ENCODE peak calls at places on chromosomes 1 and 21, in nine cellular contexts. One of them, this sample, is unnamed.

GRCh38 chr1:93638981-93639380 is 42.7 kb downstream of the BCAR3 start:
- DNase-seq in K562: no peak
- DNase-seq in AG10803: no peak
- DNase-seq in tibial nerve: no peak
- DNase-seq in foreskin fibroblast: no peak
- DNase-seq in CD8-positive, alpha-beta T cell: no peak
- DNase-seq in cardiac fibroblast: no peak
- DNase-seq in fibroblast of lung: no peak
- DNase-seq in psoas muscle: no peak
- DNase-seq in this sample: no peak

GRCh38 chr1:77438239-77438913 is 156.6 kb downstream of the AK5 start:
- DNase-seq in K562: no peak
- DNase-seq in AG10803: peak; percentile 85
- DNase-seq in tibial nerve: no peak
- DNase-seq in foreskin fibroblast: no peak
- DNase-seq in CD8-positive, alpha-beta T cell: no peak
- DNase-seq in cardiac fibroblast: peak; percentile 89
- DNase-seq in fibroblast of lung: peak; percentile 86
- DNase-seq in psoas muscle: no peak
- DNase-seq in this sample: no peak

GRCh38 chr1:238833919-238834318 is 552.4 kb upstream of the CHRM3 start:
- DNase-seq in K562: no peak
- DNase-seq in AG10803: no peak
- DNase-seq in tibial nerve: no peak
- DNase-seq in foreskin fibroblast: no peak
- DNase-seq in CD8-positive, alpha-beta T cell: no peak
- DNase-seq in cardiac fibroblast: no peak
- DNase-seq in fibroblast of lung: no peak
- DNase-seq in psoas muscle: no peak
- DNase-seq in this sample: no peak

GRCh38 chr1:1943834-1944570 is 24.9 kb upstream of the TMEM52 start:
- DNase-seq in K562: peak; percentile 74
- DNase-seq in AG10803: peak; percentile 13
- DNase-seq in tibial nerve: no peak
- DNase-seq in foreskin fibroblast: peak; percentile 23
- DNase-seq in CD8-positive, alpha-beta T cell: peak; percentile 57
- DNase-seq in cardiac fibroblast: peak; percentile 35
- DNase-seq in fibroblast of lung: peak; percentile 4
- DNase-seq in psoas muscle: peak; percentile 76
- DNase-seq in this sample: peak; percentile 63

GRCh38 chr1:12587981-12588620 is 29.9 kb downstream of the DHRS3 start:
- DNase-seq in K562: no peak
- DNase-seq in AG10803: no peak
- DNase-seq in tibial nerve: no peak
- DNase-seq in foreskin fibroblast: no peak
- DNase-seq in CD8-positive, alpha-beta T cell: no peak
- DNase-seq in cardiac fibroblast: no peak
- DNase-seq in fibroblast of lung: no peak
- DNase-seq in psoas muscle: no peak
- DNase-seq in this sample: no peak

GRCh38 chr1:64536217-64536835 is 66.4 kb downstream of the CACHD1 start:
- DNase-seq in K562: no peak
- DNase-seq in AG10803: peak; percentile 54
- DNase-seq in tibial nerve: no peak
- DNase-seq in foreskin fibroblast: no peak
- DNase-seq in CD8-positive, alpha-beta T cell: no peak
- DNase-seq in cardiac fibroblast: no peak
- DNase-seq in fibroblast of lung: no peak
- DNase-seq in psoas muscle: no peak
- DNase-seq in this sample: no peak

GRCh38 chr21:29321908-29322569 is 23.3 kb downstream of the BACH1 start:
- DNase-seq in K562: no peak
- DNase-seq in AG10803: no peak
- DNase-seq in tibial nerve: no peak
- DNase-seq in foreskin fibroblast: no peak
- DNase-seq in CD8-positive, alpha-beta T cell: no peak
- DNase-seq in cardiac fibroblast: no peak
- DNase-seq in fibroblast of lung: no peak
- DNase-seq in psoas muscle: no peak
- DNase-seq in this sample: no peak

GRCh38 chr1:159421821-159422220 is 10.2 kb upstream of the OR10J4 start:
- DNase-seq in K562: no peak
- DNase-seq in AG10803: no peak
- DNase-seq in tibial nerve: no peak
- DNase-seq in foreskin fibroblast: no peak
- DNase-seq in CD8-positive, alpha-beta T cell: no peak
- DNase-seq in cardiac fibroblast: no peak
- DNase-seq in fibroblast of lung: no peak
- DNase-seq in psoas muscle: no peak
- DNase-seq in this sample: no peak

GRCh38 chr1:201896951-201897391 is 8.3 kb downstream of the SHISA4 start:
- DNase-seq in K562: no peak
- DNase-seq in AG10803: peak; percentile 80
- DNase-seq in tibial nerve: no peak
- DNase-seq in foreskin fibroblast: peak; percentile 77
- DNase-seq in CD8-positive, alpha-beta T cell: no peak
- DNase-seq in cardiac fibroblast: peak; percentile 22
- DNase-seq in fibroblast of lung: peak; percentile 70
- DNase-seq in psoas muscle: peak; percentile 76
- DNase-seq in this sample: no peak

GRCh38 chr1:150971583-150972416 is 2.8 kb downstream of the CERS2 start:
- DNase-seq in K562: peak; percentile 71
- DNase-seq in AG10803: no peak
- DNase-seq in tibial nerve: no peak
- DNase-seq in foreskin fibroblast: no peak
- DNase-seq in CD8-positive, alpha-beta T cell: no peak
- DNase-seq in cardiac fibroblast: no peak
- DNase-seq in fibroblast of lung: peak; percentile 24
- DNase-seq in psoas muscle: no peak
- DNase-seq in this sample: no peak
- TF ChIP-seq CTCF in K562: peak; percentile 46
- TF ChIP-seq CTCF in AG10803: peak; percentile 3
- TF ChIP-seq CTCF in tibial nerve: no peak
- TF ChIP-seq CTCF in foreskin fibroblast: peak; percentile 6
- TF ChIP-seq CTCF in CD8-positive, alpha-beta T cell: peak; percentile 15
- TF ChIP-seq CTCF in cardiac fibroblast: peak; percentile 27
- TF ChIP-seq CTCF in fibroblast of lung: peak; percentile 4
- TF ChIP-seq CTCF in psoas muscle: no peak
- TF ChIP-seq CTCF in this sample: no peak

DNA sequence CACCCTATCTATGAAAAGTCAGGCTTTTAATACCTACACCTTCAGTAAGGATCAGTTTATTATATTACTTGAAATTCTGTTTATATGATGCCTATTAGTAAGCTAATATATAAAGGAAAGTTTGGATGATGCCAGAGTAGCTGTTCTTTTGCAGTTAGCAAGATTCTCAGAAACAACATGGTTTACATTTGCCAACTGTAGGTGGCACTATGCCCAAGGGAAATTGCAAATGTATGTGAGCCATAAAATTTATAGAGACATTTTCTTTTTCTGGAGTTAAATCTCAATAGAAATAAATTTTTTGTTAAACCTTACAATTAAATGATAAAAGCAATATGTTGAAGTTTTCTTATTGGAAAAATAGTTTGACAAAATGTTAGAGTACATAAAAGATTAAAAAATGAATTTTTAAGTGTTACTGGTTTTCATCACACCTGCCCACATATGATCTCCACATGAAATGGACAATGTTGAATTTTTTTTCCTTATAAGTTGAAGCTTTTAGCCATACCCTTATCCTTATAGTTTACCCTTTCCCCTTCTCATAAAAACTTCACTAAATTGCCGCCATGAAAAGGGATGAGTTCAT is 32.1 kb upstream of the EPHX4 start:
- DNase-seq in K562: peak; percentile 43
- DNase-seq in AG10803: peak; percentile 52
- DNase-seq in tibial nerve: no peak
- DNase-seq in foreskin fibroblast: peak; percentile 44
- DNase-seq in CD8-positive, alpha-beta T cell: peak; percentile 41
- DNase-seq in cardiac fibroblast: peak; percentile 73
- DNase-seq in fibroblast of lung: peak; percentile 77
- DNase-seq in psoas muscle: no peak
- DNase-seq in this sample: no peak
- TF ChIP-seq CTCF in K562: peak; percentile 28
- TF ChIP-seq CTCF in AG10803: peak; percentile 59
- TF ChIP-seq CTCF in tibial nerve: peak; percentile 29
- TF ChIP-seq CTCF in foreskin fibroblast: peak; percentile 44
- TF ChIP-seq CTCF in CD8-positive, alpha-beta T cell: peak; percentile 90
- TF ChIP-seq CTCF in cardiac fibroblast: peak; percentile 53
- TF ChIP-seq CTCF in fibroblast of lung: peak; percentile 39
- TF ChIP-seq CTCF in psoas muscle: peak; percentile 24
- TF ChIP-seq CTCF in this sample: no peak

GRCh38 chr1:46546210-46546609 is 5.2 kb downstream of the KNCN start:
- DNase-seq in K562: no peak
- DNase-seq in AG10803: no peak
- DNase-seq in tibial nerve: no peak
- DNase-seq in foreskin fibroblast: no peak
- DNase-seq in CD8-positive, alpha-beta T cell: no peak
- DNase-seq in cardiac fibroblast: no peak
- DNase-seq in fibroblast of lung: no peak
- DNase-seq in psoas muscle: no peak
- DNase-seq in this sample: no peak

GRCh38 chr1:46545784-46546183 is 5.7 kb downstream of the KNCN start:
- DNase-seq in K562: peak; percentile 57
- DNase-seq in AG10803: no peak
- DNase-seq in tibial nerve: no peak
- DNase-seq in foreskin fibroblast: no peak
- DNase-seq in CD8-positive, alpha-beta T cell: no peak
- DNase-seq in cardiac fibroblast: no peak
- DNase-seq in fibroblast of lung: no peak
- DNase-seq in psoas muscle: peak; percentile 34
- DNase-seq in this sample: no peak

GRCh38 chr1:46543761-46544560 is 7.5 kb downstream of the KNCN start:
- DNase-seq in K562: no peak
- DNase-seq in AG10803: no peak
- DNase-seq in tibial nerve: no peak
- DNase-seq in foreskin fibroblast: no peak
- DNase-seq in CD8-positive, alpha-beta T cell: no peak
- DNase-seq in cardiac fibroblast: no peak
- DNase-seq in fibroblast of lung: no peak
- DNase-seq in psoas muscle: peak; percentile 32
- DNase-seq in this sample: no peak

GRCh38 chr1:46543382-46543760 is 8.1 kb downstream of the KNCN start:
- DNase-seq in K562: no peak
- DNase-seq in AG10803: no peak
- DNase-seq in tibial nerve: no peak
- DNase-seq in foreskin fibroblast: no peak
- DNase-seq in CD8-positive, alpha-beta T cell: no peak
- DNase-seq in cardiac fibroblast: no peak
- DNase-seq in fibroblast of lung: no peak
- DNase-seq in psoas muscle: no peak
- DNase-seq in this sample: no peak

GRCh38 chr1:46544561-46545240 is 6.7 kb downstream of the KNCN start:
- DNase-seq in K562: peak; percentile 96
- DNase-seq in AG10803: no peak
- DNase-seq in tibial nerve: no peak
- DNase-seq in foreskin fibroblast: no peak
- DNase-seq in CD8-positive, alpha-beta T cell: no peak
- DNase-seq in cardiac fibroblast: no peak
- DNase-seq in fibroblast of lung: no peak
- DNase-seq in psoas muscle: peak; percentile 22
- DNase-seq in this sample: no peak
- TF ChIP-seq CTCF in K562: no peak
- TF ChIP-seq CTCF in AG10803: no peak
- TF ChIP-seq CTCF in tibial nerve: no peak
- TF ChIP-seq CTCF in foreskin fibroblast: no peak
- TF ChIP-seq CTCF in CD8-positive, alpha-beta T cell: no peak
- TF ChIP-seq CTCF in cardiac fibroblast: peak; percentile 21
- TF ChIP-seq CTCF in fibroblast of lung: no peak
- TF ChIP-seq CTCF in psoas muscle: no peak
- TF ChIP-seq CTCF in this sample: no peak

GRCh38 chr1:182615468-182616129 is 11.4 kb upstream of the RGS16 start:
- DNase-seq in K562: no peak
- DNase-seq in AG10803: peak; percentile 60
- DNase-seq in tibial nerve: no peak
- DNase-seq in foreskin fibroblast: no peak
- DNase-seq in CD8-positive, alpha-beta T cell: peak; percentile 21
- DNase-seq in cardiac fibroblast: peak; percentile 52
- DNase-seq in fibroblast of lung: peak; percentile 50
- DNase-seq in psoas muscle: peak; percentile 82
- DNase-seq in this sample: no peak

GRCh38 chr1:182617075-182617429 is 12.9 kb upstream of the RGS16 start:
- DNase-seq in K562: no peak
- DNase-seq in AG10803: no peak
- DNase-seq in tibial nerve: no peak
- DNase-seq in foreskin fibroblast: no peak
- DNase-seq in CD8-positive, alpha-beta T cell: no peak
- DNase-seq in cardiac fibroblast: no peak
- DNase-seq in fibroblast of lung: no peak
- DNase-seq in psoas muscle: no peak
- DNase-seq in this sample: no peak

GRCh38 chr1:182617734-182618288 is 13.6 kb upstream of the RGS16 start:
- DNase-seq in K562: no peak
- DNase-seq in AG10803: no peak
- DNase-seq in tibial nerve: no peak
- DNase-seq in foreskin fibroblast: no peak
- DNase-seq in CD8-positive, alpha-beta T cell: no peak
- DNase-seq in cardiac fibroblast: peak; percentile 33
- DNase-seq in fibroblast of lung: peak; percentile 32
- DNase-seq in psoas muscle: no peak
- DNase-seq in this sample: no peak

GRCh38 chr1:182614796-182615451 is 10.7 kb upstream of the RGS16 start:
- DNase-seq in K562: peak; percentile 38
- DNase-seq in AG10803: peak; percentile 92
- DNase-seq in tibial nerve: peak; percentile 51
- DNase-seq in foreskin fibroblast: peak; percentile 88
- DNase-seq in CD8-positive, alpha-beta T cell: peak; percentile 34
- DNase-seq in cardiac fibroblast: peak; percentile 89
- DNase-seq in fibroblast of lung: peak; percentile 79
- DNase-seq in psoas muscle: peak; percentile 93
- DNase-seq in this sample: peak; percentile 58

GRCh38 chr1:182616130-182617074 is 12.2 kb upstream of the RGS16 start:
- DNase-seq in K562: no peak
- DNase-seq in AG10803: peak; percentile 76
- DNase-seq in tibial nerve: peak; percentile 44
- DNase-seq in foreskin fibroblast: no peak
- DNase-seq in CD8-positive, alpha-beta T cell: peak; percentile 81
- DNase-seq in cardiac fibroblast: peak; percentile 84
- DNase-seq in fibroblast of lung: peak; percentile 82
- DNase-seq in psoas muscle: peak; percentile 86
- DNase-seq in this sample: no peak
- TF ChIP-seq CTCF in K562: no peak
- TF ChIP-seq CTCF in AG10803: no peak
- TF ChIP-seq CTCF in tibial nerve: no peak
- TF ChIP-seq CTCF in foreskin fibroblast: no peak
- TF ChIP-seq CTCF in CD8-positive, alpha-beta T cell: no peak
- TF ChIP-seq CTCF in cardiac fibroblast: no peak
- TF ChIP-seq CTCF in fibroblast of lung: no peak
- TF ChIP-seq CTCF in psoas muscle: no peak
- TF ChIP-seq CTCF in this sample: no peak